ENCODE peak calls at places on chromosomes 12 and 14, in seven cellular contexts. One of them, this sample, is unnamed.

GRCh38 chr12:79895804-79896203 is 39.1 kb downstream of the PPP1R12A start:
- DNase-seq in neuronal stem cell: no peak
- DNase-seq in trophoblast cell: no peak
- DNase-seq in IMR-90: no peak
- DNase-seq in mesendoderm: no peak
- DNase-seq in H9: no peak
- DNase-seq in H1: no peak
- DNase-seq in this sample: no peak

GRCh38 chr12:104615048-104615561 is 158.4 kb downstream of the CHST11 start:
- DNase-seq in neuronal stem cell: no peak
- DNase-seq in trophoblast cell: peak; percentile 56
- DNase-seq in IMR-90: no peak
- DNase-seq in mesendoderm: no peak
- DNase-seq in H9: no peak
- DNase-seq in H1: no peak
- DNase-seq in this sample: peak; percentile 90

GRCh38 chr14:81110186-81110585 is 110.6 kb downstream of the GTF2A1 start:
- DNase-seq in neuronal stem cell: no peak
- DNase-seq in trophoblast cell: no peak
- DNase-seq in IMR-90: no peak
- DNase-seq in mesendoderm: no peak
- DNase-seq in H9: no peak
- DNase-seq in H1: no peak
- DNase-seq in this sample: no peak

GRCh38 chr14:76760331-76761197 is 704 bp upstream of the VASH1 start:
- DNase-seq in neuronal stem cell: no peak
- DNase-seq in trophoblast cell: no peak
- DNase-seq in IMR-90: no peak
- DNase-seq in mesendoderm: no peak
- DNase-seq in H9: peak; percentile 23
- DNase-seq in H1: no peak
- DNase-seq in this sample: no peak

GRCh38 chr12:9866786-9867379 is 2.3 kb downstream of the CLEC2B start:
- DNase-seq in neuronal stem cell: no peak
- DNase-seq in trophoblast cell: no peak
- DNase-seq in IMR-90: no peak
- DNase-seq in mesendoderm: no peak
- DNase-seq in H9: no peak
- DNase-seq in H1: no peak
- DNase-seq in this sample: no peak

GRCh38 chr14:69050235-69051184 is 71.4 kb upstream of the ACTN1 start:
- DNase-seq in neuronal stem cell: no peak
- DNase-seq in trophoblast cell: peak; percentile 82
- DNase-seq in IMR-90: no peak
- DNase-seq in mesendoderm: peak; percentile 60
- DNase-seq in H9: no peak
- DNase-seq in H1: no peak
- DNase-seq in this sample: peak; percentile 55

GRCh38 chr12:117072106-117072505 is 27.1 kb downstream of the TESC start:
- DNase-seq in neuronal stem cell: no peak
- DNase-seq in trophoblast cell: no peak
- DNase-seq in IMR-90: no peak
- DNase-seq in mesendoderm: no peak
- DNase-seq in H9: no peak
- DNase-seq in H1: no peak
- DNase-seq in this sample: no peak

GRCh38 chr14:75981426-75981825 is 369 bp downstream of the TGFB3 start:
- DNase-seq in neuronal stem cell: peak; percentile 37
- DNase-seq in trophoblast cell: no peak
- DNase-seq in IMR-90: no peak
- DNase-seq in mesendoderm: peak; percentile 65
- DNase-seq in H9: peak; percentile 58
- DNase-seq in H1: peak; percentile 54
- DNase-seq in this sample: no peak

GRCh38 chr12:32115404-32116104 is 8.9 kb downstream of the BICD1 start:
- DNase-seq in neuronal stem cell: no peak
- DNase-seq in trophoblast cell: no peak
- DNase-seq in IMR-90: peak; percentile 100
- DNase-seq in mesendoderm: no peak
- DNase-seq in H9: peak; percentile 22
- DNase-seq in H1: no peak
- DNase-seq in this sample: peak; percentile 97

GRCh38 chr12:85642810-85643209 is 193.4 kb downstream of the RASSF9 start:
- DNase-seq in neuronal stem cell: no peak
- DNase-seq in trophoblast cell: peak; percentile 61
- DNase-seq in IMR-90: peak; percentile 78
- DNase-seq in mesendoderm: peak; percentile 63
- DNase-seq in H9: no peak
- DNase-seq in H1: no peak
- DNase-seq in this sample: peak; percentile 79

GRCh38 chr14:102768223-102769048 is 8.8 kb upstream of the TRAF3 start:
- DNase-seq in neuronal stem cell: no peak
- DNase-seq in trophoblast cell: peak; percentile 40
- DNase-seq in IMR-90: no peak
- DNase-seq in mesendoderm: no peak
- DNase-seq in H9: no peak
- DNase-seq in H1: no peak
- DNase-seq in this sample: no peak

GRCh38 chr12:49838973-49839633 is 3.8 kb downstream of the BCDIN3D start:
- DNase-seq in neuronal stem cell: no peak
- DNase-seq in trophoblast cell: peak; percentile 80
- DNase-seq in IMR-90: peak; percentile 35
- DNase-seq in mesendoderm: peak; percentile 60
- DNase-seq in H9: no peak
- DNase-seq in H1: no peak
- DNase-seq in this sample: peak; percentile 59

GRCh38 chr14:33791971-33792370 is 158.9 kb downstream of the EGLN3 start:
- DNase-seq in neuronal stem cell: no peak
- DNase-seq in trophoblast cell: no peak
- DNase-seq in IMR-90: no peak
- DNase-seq in mesendoderm: no peak
- DNase-seq in H9: no peak
- DNase-seq in H1: no peak
- DNase-seq in this sample: no peak

GRCh38 chr12:107622005-107622404 is 63.6 kb upstream of the PWP1 start:
- DNase-seq in neuronal stem cell: no peak
- DNase-seq in trophoblast cell: peak; percentile 10
- DNase-seq in IMR-90: peak; percentile 3
- DNase-seq in mesendoderm: peak; percentile 69
- DNase-seq in H9: peak; percentile 76
- DNase-seq in H1: peak; percentile 80
- DNase-seq in this sample: no peak

GRCh38 chr12:91249059-91250055 is 66.7 kb upstream of the DCN start:
- DNase-seq in neuronal stem cell: no peak
- DNase-seq in trophoblast cell: no peak
- DNase-seq in IMR-90: no peak
- DNase-seq in mesendoderm: no peak
- DNase-seq in H9: no peak
- DNase-seq in H1: no peak
- DNase-seq in this sample: no peak

GRCh38 chr14:87233266-87233665 is 759.7 kb downstream of the GALC start:
- DNase-seq in neuronal stem cell: no peak
- DNase-seq in trophoblast cell: peak; percentile 47
- DNase-seq in IMR-90: no peak
- DNase-seq in mesendoderm: peak; percentile 66
- DNase-seq in H9: peak; percentile 36
- DNase-seq in H1: no peak
- DNase-seq in this sample: no peak

GRCh38 chr14:78947681-78948080 is 777.5 kb downstream of the NRXN3 start:
- DNase-seq in neuronal stem cell: no peak
- DNase-seq in trophoblast cell: no peak
- DNase-seq in IMR-90: no peak
- DNase-seq in mesendoderm: peak; percentile 28
- DNase-seq in H9: no peak
- DNase-seq in H1: no peak
- DNase-seq in this sample: no peak

GRCh38 chr14:73241481-73242165 is 4.3 kb downstream of the PAPLN start:
- DNase-seq in neuronal stem cell: no peak
- DNase-seq in trophoblast cell: no peak
- DNase-seq in IMR-90: no peak
- DNase-seq in mesendoderm: no peak
- DNase-seq in H9: no peak
- DNase-seq in H1: peak; percentile 51
- DNase-seq in this sample: no peak

GRCh38 chr12:94644622-94645021 is 5.7 kb downstream of the TMCC3 start:
- DNase-seq in neuronal stem cell: no peak
- DNase-seq in trophoblast cell: peak; percentile 27
- DNase-seq in IMR-90: peak; percentile 49
- DNase-seq in mesendoderm: no peak
- DNase-seq in H9: no peak
- DNase-seq in H1: no peak
- DNase-seq in this sample: peak; percentile 69

GRCh38 chr12:6090786-6091185 is 33.7 kb downstream of the VWF start:
- DNase-seq in neuronal stem cell: no peak
- DNase-seq in trophoblast cell: no peak
- DNase-seq in IMR-90: peak; percentile 90
- DNase-seq in mesendoderm: no peak
- DNase-seq in H9: no peak
- DNase-seq in H1: no peak
- DNase-seq in this sample: no peak

GRCh38 chr12:116404913-116405611 is 127.6 kb upstream of the MED13L start:
- DNase-seq in neuronal stem cell: no peak
- DNase-seq in trophoblast cell: no peak
- DNase-seq in IMR-90: no peak
- DNase-seq in mesendoderm: no peak
- DNase-seq in H9: no peak
- DNase-seq in H1: no peak
- DNase-seq in this sample: no peak

GRCh38 chr14:104745431-104745830 is 7.5 kb upstream of the SIVA1 start:
- DNase-seq in neuronal stem cell: no peak
- DNase-seq in trophoblast cell: no peak
- DNase-seq in IMR-90: no peak
- DNase-seq in mesendoderm: no peak
- DNase-seq in H9: no peak
- DNase-seq in H1: no peak
- DNase-seq in this sample: no peak

GRCh38 chr12:19151298-19151697 is 21.8 kb downstream of the PLEKHA5 start:
- DNase-seq in neuronal stem cell: no peak
- DNase-seq in trophoblast cell: no peak
- DNase-seq in IMR-90: no peak
- DNase-seq in mesendoderm: no peak
- DNase-seq in H9: no peak
- DNase-seq in H1: no peak
- DNase-seq in this sample: no peak

GRCh38 chr12:109736552-109737108 is 23.0 kb downstream of the FAM222A start:
- DNase-seq in neuronal stem cell: peak; percentile 83
- DNase-seq in trophoblast cell: peak; percentile 36
- DNase-seq in IMR-90: peak; percentile 53
- DNase-seq in mesendoderm: peak; percentile 97
- DNase-seq in H9: peak; percentile 92
- DNase-seq in H1: peak; percentile 87
- DNase-seq in this sample: peak; percentile 80

GRCh38 chr14:94769413-94770250 is at the start of gene GSC:
- DNase-seq in neuronal stem cell: no peak
- DNase-seq in trophoblast cell: peak; percentile 15
- DNase-seq in IMR-90: peak; percentile 5
- DNase-seq in mesendoderm: peak; percentile 58
- DNase-seq in H9: peak; percentile 83
- DNase-seq in H1: peak; percentile 81
- DNase-seq in this sample: peak; percentile 16

GRCh38 chr12:46237381-46238045 is 31.3 kb downstream of the SLC38A1 start:
- DNase-seq in neuronal stem cell: no peak
- DNase-seq in trophoblast cell: no peak
- DNase-seq in IMR-90: no peak
- DNase-seq in mesendoderm: no peak
- DNase-seq in H9: no peak
- DNase-seq in H1: no peak
- DNase-seq in this sample: no peak

GRCh38 chr12:19994970-19995369 is 373.4 kb upstream of the PDE3A start:
- DNase-seq in neuronal stem cell: no peak
- DNase-seq in trophoblast cell: no peak
- DNase-seq in IMR-90: no peak
- DNase-seq in mesendoderm: no peak
- DNase-seq in H9: no peak
- DNase-seq in H1: no peak
- DNase-seq in this sample: no peak

GRCh38 chr12:9349888-9350885 is 142.0 kb upstream of the PZP start:
- DNase-seq in neuronal stem cell: no peak
- DNase-seq in trophoblast cell: no peak
- DNase-seq in IMR-90: no peak
- DNase-seq in mesendoderm: no peak
- DNase-seq in H9: no peak
- DNase-seq in H1: no peak
- DNase-seq in this sample: peak; percentile 53

GRCh38 chr12:104578453-104578852 is 121.7 kb downstream of the CHST11 start:
- DNase-seq in neuronal stem cell: no peak
- DNase-seq in trophoblast cell: peak; percentile 76
- DNase-seq in IMR-90: peak; percentile 84
- DNase-seq in mesendoderm: peak; percentile 99
- DNase-seq in H9: no peak
- DNase-seq in H1: no peak
- DNase-seq in this sample: peak; percentile 94

GRCh38 chr14:100308112-100308792 is 2.0 kb upstream of the SLC25A29 start:
- DNase-seq in neuronal stem cell: no peak
- DNase-seq in trophoblast cell: peak; percentile 86
- DNase-seq in IMR-90: no peak
- DNase-seq in mesendoderm: peak; percentile 51
- DNase-seq in H9: no peak
- DNase-seq in H1: no peak
- DNase-seq in this sample: no peak
- H3K4ac ChIP-seq in neuronal stem cell: no peak overlapping the region
- H3K4ac ChIP-seq in trophoblast cell: no peak overlapping the region
- H3K4ac ChIP-seq in IMR-90: no peak overlapping the region
- H3K4ac ChIP-seq in mesendoderm: no peak overlapping the region
- H3K4ac ChIP-seq in H9: no peak overlapping the region
- H3K4ac ChIP-seq in H1: no peak overlapping the region
- H3K4ac ChIP-seq in this sample: no peak overlapping the region

DNA sequence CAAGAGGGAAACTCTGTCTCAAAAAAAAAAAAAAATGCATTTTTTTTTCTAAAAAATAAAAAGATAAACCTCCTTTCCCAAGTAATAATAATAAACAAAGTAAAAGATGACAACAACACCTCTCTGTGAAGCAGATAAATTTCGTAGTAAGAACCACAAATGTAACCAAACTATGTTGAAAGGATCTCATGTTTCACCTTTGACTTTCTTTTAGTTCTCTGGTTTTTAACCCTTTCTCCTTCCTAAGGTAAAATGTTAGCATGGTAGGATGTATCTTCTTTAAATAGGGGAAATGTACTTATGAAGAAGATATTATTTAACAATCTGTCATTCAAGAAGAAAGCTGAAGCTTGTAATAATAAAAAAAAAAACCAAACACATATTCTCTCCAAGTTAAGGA is 1.8 kb upstream of the KLHL42 start:
- DNase-seq in neuronal stem cell: no peak
- DNase-seq in trophoblast cell: no peak
- DNase-seq in IMR-90: no peak
- DNase-seq in mesendoderm: no peak
- DNase-seq in H9: no peak
- DNase-seq in H1: no peak
- DNase-seq in this sample: no peak
- H3K4ac ChIP-seq in neuronal stem cell: no peak overlapping the region
- H3K4ac ChIP-seq in trophoblast cell: no peak overlapping the region
- H3K4ac ChIP-seq in IMR-90: no peak overlapping the region
- H3K4ac ChIP-seq in mesendoderm: no peak overlapping the region
- H3K4ac ChIP-seq in H9: no peak overlapping the region
- H3K4ac ChIP-seq in H1: no peak overlapping the region
- H3K4ac ChIP-seq in this sample: no peak overlapping the region

GRCh38 chr14:55976619-55977018 is 141.6 kb upstream of the PELI2 start:
- DNase-seq in neuronal stem cell: no peak
- DNase-seq in trophoblast cell: no peak
- DNase-seq in IMR-90: no peak
- DNase-seq in mesendoderm: no peak
- DNase-seq in H9: no peak
- DNase-seq in H1: no peak
- DNase-seq in this sample: no peak
- H3K4ac ChIP-seq in neuronal stem cell: no peak overlapping the region
- H3K4ac ChIP-seq in trophoblast cell: no peak overlapping the region
- H3K4ac ChIP-seq in IMR-90: no peak overlapping the region
- H3K4ac ChIP-seq in mesendoderm: no peak overlapping the region
- H3K4ac ChIP-seq in H9: no peak overlapping the region
- H3K4ac ChIP-seq in H1: no peak overlapping the region
- H3K4ac ChIP-seq in this sample: no peak overlapping the region

GRCh38 chr12:77924703-77925102 is 94.0 kb downstream of the NAV3 start:
- DNase-seq in neuronal stem cell: no peak
- DNase-seq in trophoblast cell: no peak
- DNase-seq in IMR-90: peak; percentile 52
- DNase-seq in mesendoderm: no peak
- DNase-seq in H9: no peak
- DNase-seq in H1: no peak
- DNase-seq in this sample: peak; percentile 57
- H3K4ac ChIP-seq in neuronal stem cell: no peak overlapping the region
- H3K4ac ChIP-seq in trophoblast cell: no peak overlapping the region
- H3K4ac ChIP-seq in IMR-90: no peak overlapping the region
- H3K4ac ChIP-seq in mesendoderm: no peak overlapping the region
- H3K4ac ChIP-seq in H9: no peak overlapping the region
- H3K4ac ChIP-seq in H1: no peak overlapping the region
- H3K4ac ChIP-seq in this sample: no peak overlapping the region

This sample was measured in mesenchymal stem cell.